ENCODE peak calls at places on chromosomes 11 and 22, in six cellular contexts. X is KG1; S is activated naive CD8-positive, alpha-beta T cell treated with anti-CD3 and anti-CD28 coated beads for 36 hours; Y is GM12865; F is head of caudate nucleus; H is cerebellum. C is an unnamed sample.

GRCh38 chr22:44752285-44753188 is at the start of gene ARHGAP8:
- DNase-seq in X (no peak), S (peak; percentile 35), Y (no peak), F (no peak), H (no peak), C (no peak)

GRCh38 chr11:102920118-102920684 is 35.3 kb downstream of the MMP13 start:
- DNase-seq in X (peak; percentile 85), S (no peak), Y (no peak), F (no peak), H (no peak), C (no peak)

GRCh38 chr11:86610559-86611341 is 61.7 kb downstream of the ME3 start:
- DNase-seq in X (no peak), S (no peak), Y (no peak), F (no peak), H (no peak), C (no peak)

GRCh38 chr11:126680109-126680508 is 320.5 kb downstream of the KIRREL3 start:
- DNase-seq in X (no peak), S (no peak), Y (no peak), F (no peak), H (no peak), C (no peak)

GRCh38 chr22:23237201-23237798 is 57.0 kb downstream of the BCR start:
- DNase-seq in X (no peak), S (no peak), Y (peak; percentile 49), F (peak; percentile 71), H (no peak), C (no peak)

GRCh38 chr11:17257200-17257599 is 19.3 kb upstream of the NUCB2 start:
- DNase-seq in X (no peak), S (no peak), Y (no peak), F (no peak), H (no peak), C (no peak)

GRCh38 chr11:119793335-119793984 is 64.5 kb upstream of the NECTIN1 start:
- DNase-seq in X (no peak), S (no peak), Y (no peak), F (no peak), H (no peak), C (no peak)

GRCh38 chr11:77654770-77655434 is 17.3 kb upstream of the CLNS1A start:
- DNase-seq in X (no peak), S (no peak), Y (no peak), F (no peak), H (no peak), C (no peak)

GRCh38 chr11:120136356-120136755 is 1.6 kb downstream of the TRIM29 start:
- DNase-seq in X (no peak), S (no peak), Y (no peak), F (peak; percentile 8), H (no peak), C (no peak)

GRCh38 chr11:26231252-26231661 is 100.7 kb upstream of the ANO3 start:
- DNase-seq in X (no peak), S (no peak), Y (no peak), F (no peak), H (no peak), C (no peak)

GRCh38 chr11:68340003-68340767 is 27.8 kb downstream of the LRP5 start:
- DNase-seq in X (no peak), S (no peak), Y (peak; percentile 76), F (no peak), H (no peak), C (no peak)

GRCh38 chr22:20905415-20906386 is 11.5 kb upstream of the CRKL start:
- DNase-seq in X (no peak), S (no peak), Y (no peak), F (no peak), H (peak; percentile 50), C (no peak)

GRCh38 chr11:80371931-80372330 is 931.1 kb upstream of the TENM4 start:
- DNase-seq in X (no peak), S (no peak), Y (no peak), F (no peak), H (no peak), C (no peak)

GRCh38 chr11:2653930-2654739 is 45.7 kb downstream of the KCNQ1OT1 start:
- DNase-seq in X (no peak), S (no peak), Y (no peak), F (no peak), H (no peak), C (no peak)

GRCh38 chr22:23137905-23138520 is 3.8 kb downstream of the RSPH14 start:
- DNase-seq in X (peak; percentile 70), S (peak; percentile 40), Y (peak; percentile 90), F (no peak), H (no peak), C (peak; percentile 26)

GRCh38 chr11:131910491-131911387 is 540.3 kb downstream of the NTM start:
- DNase-seq in X (no peak), S (no peak), Y (no peak), F (peak; percentile 63), H (peak; percentile 54), C (no peak)

GRCh38 chr11:41116970-41117369 is 342.5 kb downstream of the LRRC4C start:
- DNase-seq in X (no peak), S (no peak), Y (no peak), F (no peak), H (no peak), C (no peak)

GRCh38 chr11:93392862-93393261 is 62.3 kb downstream of the DEUP1 start:
- DNase-seq in X (no peak), S (no peak), Y (no peak), F (no peak), H (no peak), C (no peak)

GRCh38 chr11:1815751-1816150 is 19.0 kb upstream of the SYT8 start:
- DNase-seq in X (no peak), S (no peak), Y (no peak), F (no peak), H (no peak), C (no peak)

GRCh38 chr11:102589047-102589459 is 36.1 kb downstream of the MMP20 start:
- DNase-seq in X (peak; percentile 19), S (no peak), Y (peak; percentile 67), F (peak; percentile 32), H (no peak), C (no peak)

GRCh38 chr11:15775051-15775541 is 581.2 kb downstream of the SOX6 start:
- DNase-seq in X (no peak), S (no peak), Y (no peak), F (no peak), H (no peak), C (no peak)

GRCh38 chr11:130420478-130421198 is 7.8 kb downstream of the ADAMTS8 start:
- DNase-seq in X (no peak), S (no peak), Y (no peak), F (no peak), H (no peak), C (no peak)

GRCh38 chr11:8354622-8355417 is 91.1 kb upstream of the LMO1 start:
- DNase-seq in X (peak; percentile 6), S (no peak), Y (peak; percentile 19), F (peak; percentile 38), H (peak; percentile 49), C (no peak)

GRCh38 chr11:126506789-126507188 is 151.3 kb downstream of the ST3GAL4 start:
- DNase-seq in X (no peak), S (no peak), Y (no peak), F (no peak), H (no peak), C (no peak)

GRCh38 chr11:19817265-19817851 is 104.7 kb downstream of the NAV2 start:
- DNase-seq in X (no peak), S (no peak), Y (no peak), F (no peak), H (no peak), C (no peak)

GRCh38 chr22:44391481-44392445 is 79.0 kb upstream of the SHISAL1 start:
- DNase-seq in X (no peak), S (no peak), Y (no peak), F (no peak), H (no peak), C (no peak)

GRCh38 chr11:3126207-3126865 is 38.8 kb downstream of the OSBPL5 start:
- DNase-seq in X (no peak), S (no peak), Y (no peak), F (no peak), H (no peak), C (no peak)